ENCODE peak calls at places on chromosome 6, in ten cellular contexts. A is AG04450, D is AG09309, L is brain microvascular endothelial cell, P is fibroblast of lung, E is lower lobe of right lung, V is uterus, R is osteoblast, Y is PC-9, I is astrocyte of the spinal cord. O is an unnamed sample.

GRCh38 chr6:30463651-30464618 is 25.4 kb upstream of the HLA-E start:
- DNase-seq in V (no peak), Y (peak), L (no peak), D (no peak), A (no peak), R (peak), E (peak), P (peak), I (peak), O (peak)

GRCh38 chr6:116244284-116244683 is 9.6 kb downstream of the TSPYL4 start:
- DNase-seq in I (no peak), L (no peak), V (no peak), R (no peak), A (no peak), Y (no peak), D (no peak), P (no peak), E (no peak), O (no peak)

GRCh38 chr6:149130093-149130872 is 187.2 kb upstream of the TAB2 start:
- DNase-seq in E (no peak), R (no peak), Y (peak), V (no peak), I (peak), L (no peak), A (no peak), P (peak), D (no peak), O (no peak)

GRCh38 chr6:27213544-27214125 is 33.9 kb upstream of the PRSS16 start:
- DNase-seq in L (peak), I (peak), R (peak), Y (peak), D (no peak), A (no peak), V (no peak), P (peak), E (no peak), O (peak)

GRCh38 chr6:35512740-35513139 is at the start of gene TULP1:
- DNase-seq in V (no peak), A (no peak), L (no peak), E (no peak), R (peak), D (no peak), P (no peak), I (no peak), Y (no peak), O (no peak)

GRCh38 chr6:136967874-136968752 is 46.0 kb downstream of the SLC35D3 start:
- DNase-seq in R (peak), V (peak), L (peak), P (peak), E (peak), A (peak), D (peak), I (peak), Y (peak), O (peak)

GRCh38 chr6:37454420-37455125 is 21.6 kb downstream of the CMTR1 start:
- DNase-seq in V (no peak), L (no peak), Y (no peak), E (no peak), R (no peak), P (no peak), A (no peak), D (no peak), I (peak), O (no peak)

GRCh38 chr6:40715501-40716403 is 128.6 kb upstream of the LRFN2 start:
- DNase-seq in L (no peak), I (no peak), A (no peak), D (no peak), R (no peak), P (no peak), V (no peak), Y (no peak), E (no peak), O (no peak)

GRCh38 chr6:129695373-129696027 is 14.5 kb downstream of the ARHGAP18 start:
- DNase-seq in R (no peak), E (no peak), D (no peak), Y (no peak), P (no peak), V (no peak), A (no peak), I (no peak), L (no peak), O (no peak)

GRCh38 chr6:30830438-30830837 is 53.9 kb upstream of the DDR1 start:
- DNase-seq in A (no peak), I (no peak), P (no peak), V (no peak), E (no peak), L (no peak), Y (no peak), R (peak), D (no peak), O (no peak)

GRCh38 chr6:13026557-13026956 is 301.8 kb downstream of the TBC1D7 start:
- DNase-seq in P (no peak), E (no peak), R (no peak), V (no peak), Y (no peak), I (no peak), A (no peak), D (no peak), L (no peak), O (no peak)

GRCh38 chr6:109491207-109491938 is 8.4 kb upstream of the ZBTB24 start:
- DNase-seq in L (no peak), Y (no peak), A (no peak), P (no peak), I (no peak), E (no peak), R (no peak), V (no peak), D (no peak), O (no peak)

GRCh38 chr6:141719476-141719875 is 413.2 kb upstream of the GJE1 start:
- DNase-seq in E (no peak), L (no peak), Y (no peak), P (no peak), V (no peak), A (no peak), D (no peak), I (no peak), R (no peak), O (no peak)

GRCh38 chr6:18792832-18793231 is 405.7 kb downstream of the RNF144B start:
- DNase-seq in A (no peak), P (no peak), V (no peak), Y (no peak), E (no peak), L (no peak), R (no peak), I (no peak), D (no peak), O (no peak)

DNA sequence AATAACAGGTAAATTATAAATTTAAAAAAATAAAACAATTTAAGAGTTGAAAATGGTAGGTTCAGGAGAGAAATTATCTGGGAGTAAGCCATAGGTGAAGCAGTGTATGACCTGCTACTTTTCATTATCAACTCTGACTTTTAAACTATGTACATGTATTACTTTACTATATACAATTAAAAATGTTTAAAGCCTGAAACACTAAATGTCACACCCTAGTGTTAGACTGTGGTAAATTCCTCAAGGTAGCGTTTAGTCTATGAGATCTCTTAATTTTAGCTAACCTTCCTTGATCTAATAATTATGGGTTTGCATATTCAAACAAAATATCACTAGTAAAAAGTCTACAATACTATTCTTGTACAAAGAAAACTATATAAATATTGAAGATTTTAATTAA is 22.3 kb upstream of the TBC1D32 start:
- DNase-seq in L (no peak), Y (no peak), P (no peak), A (no peak), I (no peak), V (no peak), D (no peak), E (no peak), R (no peak), O (no peak)
- TF ChIP-seq CTCF in L (no peak), Y (peak), P (no peak), A (peak), I (peak), V (no peak), D (no peak), E (no peak), R (peak), O (peak)

DNA sequence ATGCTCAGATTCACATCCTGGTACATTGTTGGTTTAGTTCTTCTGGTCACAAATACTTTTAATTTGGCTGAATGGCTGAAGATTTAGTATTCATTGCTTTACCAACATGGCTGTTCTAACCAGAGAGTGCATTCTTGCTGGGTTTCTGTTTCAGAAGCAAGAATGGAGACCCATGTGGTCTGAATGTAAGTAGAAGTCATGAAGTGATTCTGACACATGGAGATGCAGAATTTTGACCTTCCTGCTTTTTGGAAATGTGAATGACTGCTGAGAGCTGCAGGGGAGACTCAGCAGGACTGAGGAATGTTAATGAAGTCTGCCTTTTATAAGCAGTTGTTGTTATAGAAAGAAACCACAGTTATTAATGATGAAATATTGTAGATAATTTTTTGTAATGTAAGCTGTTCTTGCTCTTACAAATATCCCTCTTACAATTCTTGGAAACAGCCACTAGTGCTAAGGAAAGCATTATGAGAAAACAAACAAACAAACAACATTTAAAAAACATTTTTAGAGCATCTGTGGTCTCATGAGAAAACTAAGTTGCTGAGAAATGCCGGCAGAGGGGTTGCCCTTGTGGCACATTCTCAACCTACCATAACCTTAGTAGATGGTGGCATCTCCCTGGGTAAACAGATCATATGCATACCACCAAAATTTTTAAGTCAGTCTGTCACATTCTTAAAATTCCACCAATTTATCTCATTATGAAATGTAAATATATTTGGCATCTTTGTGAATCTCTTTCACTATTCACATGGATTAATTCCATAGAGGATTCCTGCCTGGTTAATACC is 575.9 kb upstream of the MARCKS start:
- DNase-seq in Y (no peak), P (peak), R (no peak), I (peak), D (peak), E (no peak), V (no peak), L (peak), A (no peak), O (peak)
- H3K4me3 ChIP-seq in Y (no peak), P (no peak), R (no peak), I (no peak), D (no peak), E (no peak), V (no peak), L (no peak), A (no peak), O (no peak)

GRCh38 chr6:7143161-7143974 is 35.6 kb downstream of the RREB1 start:
- DNase-seq in I (no peak), P (peak), V (no peak), Y (no peak), R (peak), A (no peak), L (no peak), E (no peak), D (no peak), O (no peak)
- TF ChIP-seq CTCF in I (peak), P (peak), V (no peak), Y (no peak), R (peak), A (peak), L (peak), E (no peak), D (peak), O (peak)

DNA sequence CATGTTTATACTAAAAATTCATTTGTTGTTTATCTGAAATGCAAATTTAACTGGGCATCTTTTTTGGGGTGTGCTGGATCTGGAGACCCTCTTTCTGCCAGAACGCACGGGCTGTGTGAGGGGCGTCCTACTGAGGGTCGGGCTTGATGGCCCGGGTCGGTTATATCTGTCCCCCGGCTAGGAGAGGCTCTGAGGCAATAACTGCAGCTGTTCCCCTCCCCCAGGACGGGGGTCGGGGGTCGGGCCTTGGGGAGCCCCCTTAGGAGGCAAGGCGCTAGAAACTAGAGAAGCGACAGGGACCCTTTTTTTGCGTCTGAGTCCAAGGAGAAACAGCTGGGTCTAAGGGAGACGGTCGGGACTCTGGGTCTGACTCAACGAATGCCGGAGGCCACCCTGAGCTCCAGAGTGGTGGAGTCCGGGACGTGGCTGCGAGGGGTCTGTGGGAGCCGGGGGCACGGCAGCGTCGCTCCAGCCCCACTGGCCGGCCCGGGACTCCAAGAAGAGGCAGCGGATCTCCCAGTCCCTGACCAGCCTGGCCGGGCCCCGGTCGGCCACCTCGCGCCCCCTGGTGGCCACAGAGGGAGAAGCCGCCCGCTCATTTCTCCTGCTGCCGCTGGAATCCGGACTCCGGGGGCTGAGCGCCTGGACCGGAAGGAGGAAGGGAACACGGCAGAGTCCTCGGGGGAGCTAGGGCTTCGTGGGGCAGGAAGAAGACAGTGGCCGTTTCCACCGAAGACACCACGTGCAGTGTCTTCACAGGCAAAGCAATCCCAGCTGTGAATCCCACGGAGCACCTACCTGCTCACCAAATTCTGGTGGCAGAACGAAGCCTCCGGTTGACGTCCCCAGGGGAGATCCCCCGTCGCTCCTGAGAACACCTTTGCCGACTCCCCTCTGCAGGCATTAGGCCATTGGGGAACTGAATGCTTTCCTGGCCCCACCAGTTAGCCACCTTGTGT is 24.0 kb upstream of the SCML4 start:
- DNase-seq in Y (peak), P (peak), A (peak), R (peak), V (peak), L (peak), I (peak), D (peak), E (peak), O (peak)
- H3K4me3 ChIP-seq in Y (peak), P (peak), A (peak), R (peak), V (no peak), L (peak), I (peak), D (peak), E (peak), O (peak)